ENCODE peak calls at places on chromosomes 5 and 9, in nine cellular contexts. P is adipocyte, H is tibial nerve, Y is right lobe of liver, G is fibroblast of the aortic adventitia, I is A549, S is ovary, U is lower lobe of right lung, O is uterus. R is an unnamed sample.

GRCh38 chr9:121718063-121718462 is 66.6 kb downstream of the DAB2IP start:
- DNase-seq in P (no peak), H (no peak), Y (no peak), G (no peak), I (no peak), S (peak; percentile 60), U (no peak), O (peak; percentile 54), R (no peak)

GRCh38 chr9:93288891-93289883 is 105.2 kb downstream of the WNK2 start:
- DNase-seq in P (peak; percentile 43), H (no peak), Y (no peak), G (no peak), I (peak; percentile 50), S (no peak), U (peak; percentile 35), O (no peak), R (no peak)

GRCh38 chr5:158623971-158624370 is 475.7 kb downstream of the EBF1 start:
- DNase-seq in P (no peak), H (no peak), Y (no peak), G (no peak), I (no peak), S (no peak), U (no peak), O (no peak), R (no peak)

GRCh38 chr5:57432876-57433275 is 49.7 kb downstream of the ACTBL2 start:
- DNase-seq in P (no peak), H (no peak), Y (no peak), G (peak; percentile 76), I (peak; percentile 53), S (no peak), U (no peak), O (no peak), R (no peak)

GRCh38 chr5:79560774-79561524 is 47.0 kb upstream of the HOMER1 start:
- DNase-seq in P (peak; percentile 44), H (no peak), Y (no peak), G (peak; percentile 75), I (no peak), S (no peak), U (no peak), O (no peak), R (no peak)

GRCh38 chr5:173395257-173395932 is 67.2 kb upstream of the STC2 start:
- DNase-seq in P (peak; percentile 61), H (no peak), Y (no peak), G (peak; percentile 66), I (peak; percentile 12), S (no peak), U (no peak), O (no peak), R (no peak)

GRCh38 chr5:153866176-153866575 is 172.5 kb downstream of the FAM114A2 start:
- DNase-seq in P (no peak), H (no peak), Y (no peak), G (no peak), I (no peak), S (no peak), U (no peak), O (no peak), R (no peak)

GRCh38 chr9:120353501-120353900 is 226.5 kb downstream of the CDK5RAP2 start:
- DNase-seq in P (peak; percentile 44), H (no peak), Y (no peak), G (peak; percentile 21), I (no peak), S (peak; percentile 25), U (no peak), O (no peak), R (no peak)

GRCh38 chr9:89427621-89428221 is 70.2 kb downstream of the SEMA4D start:
- DNase-seq in P (no peak), H (no peak), Y (no peak), G (no peak), I (no peak), S (no peak), U (no peak), O (no peak), R (no peak)

GRCh38 chr5:95646569-95647330 is at the start of gene RFESD:
- DNase-seq in P (peak; percentile 99), H (peak; percentile 99), Y (peak; percentile 99), G (peak; percentile 90), I (peak; percentile 99), S (peak; percentile 99), U (peak; percentile 100), O (peak; percentile 98), R (peak; percentile 100)

GRCh38 chr9:129383005-129383414 is 204.9 kb upstream of the IER5L start:
- DNase-seq in P (no peak), H (no peak), Y (peak; percentile 82), G (no peak), I (no peak), S (no peak), U (peak; percentile 85), O (no peak), R (peak; percentile 81)

GRCh38 chr9:104247899-104248460 is 153.9 kb downstream of the SMC2 start:
- DNase-seq in P (peak; percentile 28), H (no peak), Y (no peak), G (peak; percentile 81), I (no peak), S (no peak), U (no peak), O (no peak), R (no peak)

GRCh38 chr5:154291917-154292316 is 101.4 kb downstream of the GALNT10 start:
- DNase-seq in P (no peak), H (no peak), Y (no peak), G (no peak), I (no peak), S (no peak), U (no peak), O (no peak), R (no peak)

GRCh38 chr9:78320875-78321496 is 24.1 kb downstream of the PSAT1 start:
- DNase-seq in P (no peak), H (no peak), Y (peak; percentile 56), G (no peak), I (no peak), S (no peak), U (no peak), O (no peak), R (no peak)

GRCh38 chr9:128722380-128723351 is 1.3 kb downstream of the ZDHHC12 start:
- DNase-seq in P (no peak), H (no peak), Y (no peak), G (no peak), I (no peak), S (no peak), U (no peak), O (no peak), R (no peak)

GRCh38 chr9:28378236-28378635 is 805.0 kb upstream of the C9orf72 start:
- DNase-seq in P (no peak), H (no peak), Y (no peak), G (no peak), I (no peak), S (no peak), U (no peak), O (no peak), R (no peak)

DNA sequence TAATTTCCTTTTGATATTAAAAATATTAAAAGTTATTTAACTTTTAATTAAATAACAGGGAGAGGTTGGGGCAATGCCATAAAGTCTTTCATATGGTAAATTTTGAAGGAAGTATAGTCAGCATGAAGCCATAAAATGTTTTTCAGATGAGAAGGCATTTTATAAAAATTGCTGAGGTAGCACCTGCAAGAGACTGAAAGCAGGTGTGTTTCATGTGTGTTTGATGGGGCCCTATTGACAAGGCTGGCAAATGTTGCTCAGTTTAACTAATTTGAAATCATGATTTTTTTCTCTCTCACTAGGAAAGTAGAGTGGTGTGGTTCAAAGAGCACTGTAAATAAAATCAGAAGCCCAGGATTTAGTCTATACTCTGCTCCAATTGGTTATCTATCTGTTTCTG is 805.8 kb upstream of the C9orf72 start:
- DNase-seq in P (no peak), H (no peak), Y (no peak), G (no peak), I (no peak), S (no peak), U (no peak), O (no peak), R (no peak)
- H3K4me3 ChIP-seq in P (no peak overlapping the region), H (no peak overlapping the region), Y (no peak overlapping the region), G (no peak overlapping the region), I (no peak overlapping the region), S (no peak overlapping the region), U (no peak overlapping the region), O (no peak overlapping the region), R (no peak overlapping the region)

GRCh38 chr9:124007157-124007460 is 4.5 kb upstream of the LHX2 start:
- DNase-seq in P (no peak), H (no peak), Y (no peak), G (no peak), I (no peak), S (no peak), U (no peak), O (no peak), R (no peak)

GRCh38 chr9:124009835-124010226 is 1.7 kb upstream of the LHX2 start:
- DNase-seq in P (no peak), H (no peak), Y (no peak), G (no peak), I (no peak), S (no peak), U (no peak), O (no peak), R (no peak)

GRCh38 chr9:124007468-124008306 is 3.9 kb upstream of the LHX2 start:
- DNase-seq in P (no peak), H (no peak), Y (peak; percentile 31), G (no peak), I (no peak), S (no peak), U (no peak), O (no peak), R (no peak)

GRCh38 chr9:124008855-124009834 is 2.4 kb upstream of the LHX2 start:
- DNase-seq in P (no peak), H (no peak), Y (no peak), G (no peak), I (no peak), S (no peak), U (no peak), O (no peak), R (no peak)

GRCh38 chr9:124008307-124008854 is 3.2 kb upstream of the LHX2 start:
- DNase-seq in P (no peak), H (no peak), Y (peak; percentile 40), G (no peak), I (no peak), S (no peak), U (no peak), O (no peak), R (no peak)
- H3K4me3 ChIP-seq in P (no peak overlapping the region), H (no peak overlapping the region), Y (no peak overlapping the region), G (no peak overlapping the region), I (peak overlapping the region; percentile 51), S (no peak overlapping the region), U (no peak overlapping the region), O (no peak overlapping the region), R (no peak overlapping the region)

GRCh38 chr9:38620483-38621433 is at the start of gene ANKRD18A:
- DNase-seq in P (peak; percentile 95), H (no peak), Y (peak; percentile 92), G (peak; percentile 30), I (peak; percentile 96), S (no peak), U (peak; percentile 93), O (peak; percentile 28), R (peak; percentile 91)
- H3K4me3 ChIP-seq in P (peak within 1 kb of the TSS; percentile 23), H (peak within 1 kb of the TSS; percentile 50), Y (peak within 1 kb of the TSS; percentile 56), G (peak within 1 kb of the TSS; percentile 45), I (peak within 1 kb of the TSS; percentile 53), S (peak within 1 kb of the TSS; percentile 24), U (peak within 1 kb of the TSS; percentile 61), O (peak within 1 kb of the TSS; percentile 11), R (peak within 1 kb of the TSS; percentile 22)

DNA sequence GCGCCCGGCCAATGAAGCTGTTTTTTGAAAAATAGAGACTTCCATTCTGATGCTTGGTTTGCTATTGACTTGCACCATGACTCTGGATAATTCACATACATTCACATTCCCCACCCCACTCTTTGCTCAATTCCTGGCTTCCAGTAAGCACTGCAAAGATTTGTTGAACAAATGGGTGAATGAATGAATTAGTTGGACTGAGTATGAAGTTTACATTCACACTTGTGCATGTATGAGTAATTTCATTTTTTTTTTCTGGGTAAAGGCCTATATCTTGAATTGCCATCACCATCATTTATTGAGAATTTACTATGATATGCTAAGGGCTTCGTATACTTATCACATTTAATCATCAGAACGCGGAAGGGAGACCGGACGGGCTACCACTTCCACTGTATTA is 13.8 kb upstream of the CCDC69 start:
- DNase-seq in P (no peak), H (no peak), Y (no peak), G (no peak), I (no peak), S (no peak), U (no peak), O (no peak), R (no peak)
- H3K4me3 ChIP-seq in P (no peak overlapping the region), H (no peak overlapping the region), Y (no peak overlapping the region), G (no peak overlapping the region), I (no peak overlapping the region), S (no peak overlapping the region), U (no peak overlapping the region), O (no peak overlapping the region), R (no peak overlapping the region)